ENCODE peak calls at places on chromosomes 13 and 19, in five cellular contexts. R is cardiac muscle cell; F is stimulated activated CD8-positive, alpha-beta memory T cell treated with anti-CD3 and anti-CD28 coated beads, Interleukin-12 subunit alpha, Interleukin-12 subunit beta, amount 100 ng/mL, for 4 hours; U is stimulated activated CD4-positive, alpha-beta T cell treated with anti-CD3 and anti-CD28 coated beads, Interleukin-1b, Interleukin-23, amount 100 ng/mL, for 48 hours; X is iris pigment epithelial cell. P is an unnamed sample.

GRCh38 chr19:13095934-13096890 is 6.4 kb downstream of the LYL1 start:
- DNase-seq in F (no peak), R (peak), U (no peak), X (no peak), P (peak)

GRCh38 chr13:25371608-25372274 is at the start of gene ATP8A2:
- DNase-seq in R (peak), X (no peak), F (no peak), U (no peak), P (no peak)

GRCh38 chr19:46373573-46374359 is 26.9 kb downstream of the PPP5C start:
- DNase-seq in R (no peak), X (peak), U (no peak), F (no peak), P (no peak)

GRCh38 chr13:24076124-24076523 is 84.4 kb upstream of the SPATA13 start:
- DNase-seq in F (no peak), R (no peak), X (no peak), U (no peak), P (no peak)

GRCh38 chr19:30222993-30223865 is 149.0 kb upstream of the ZNF536 start:
- DNase-seq in X (no peak), R (peak), F (no peak), U (no peak), P (no peak)

GRCh38 chr13:74274946-74275345 is 140.7 kb upstream of the KLF12 start:
- DNase-seq in F (no peak), X (peak), U (no peak), R (no peak), P (no peak)

GRCh38 chr19:41932259-41933130 is 4.2 kb upstream of the ERFL start:
- DNase-seq in U (no peak), R (no peak), F (no peak), X (no peak), P (no peak)

GRCh38 chr13:49400755-49401659 is 42.9 kb downstream of the CAB39L start:
- DNase-seq in U (no peak), R (peak), F (no peak), X (peak), P (no peak)

GRCh38 chr13:89375839-89376238 is 1704.7 kb downstream of the SLITRK5 start:
- DNase-seq in F (no peak), U (no peak), X (peak), R (no peak), P (no peak)

GRCh38 chr13:30881191-30881651 is 24.9 kb upstream of the MEDAG start:
- DNase-seq in X (no peak), R (no peak), U (no peak), F (no peak), P (no peak)